ENCODE peak calls at places on chromosomes 2 and 18, in six cellular contexts. X is right cardiac atrium; Q is glutamatergic neuron; I is dorsolateral prefrontal cortex; Z is stimulated activated naive CD8-positive, alpha-beta T cell treated with anti-CD3 and anti-CD28 coated beads, Interleukin-15, Interleukin-2, amounts not matched to agents 100 U/mL and 50 U/mL, for 24 hours; H is naive thymus-derived CD8-positive, alpha-beta T cell. W is an unnamed sample.

GRCh38 chr2:236464140-236464539 is 105.5 kb upstream of the ACKR3 start:
- DNase-seq in X (no peak), I (no peak), H (no peak), Q (no peak), Z (no peak), W (no peak)

GRCh38 chr2:45852450-45853150 is 201.1 kb downstream of the PRKCE start:
- DNase-seq in H (no peak), Z (no peak), Q (no peak), I (no peak), X (no peak), W (no peak)

GRCh38 chr18:10284571-10285282 is 169.7 kb upstream of the APCDD1 start:
- DNase-seq in X (no peak), Z (no peak), H (no peak), Q (no peak), I (no peak), W (no peak)

GRCh38 chr2:201235865-201236811 is 24.2 kb upstream of the CASP8 start:
- DNase-seq in I (no peak), Z (peak), X (peak), H (peak), Q (peak), W (peak)

GRCh38 chr2:141195087-141195486 is 935.7 kb downstream of the LRP1B start:
- DNase-seq in I (no peak), Q (no peak), Z (no peak), X (no peak), H (no peak), W (no peak)

GRCh38 chr2:189072036-189072435 is 97.9 kb downstream of the COL3A1 start:
- DNase-seq in X (no peak), Q (no peak), H (no peak), Z (no peak), I (no peak), W (no peak)

GRCh38 chr18:3689091-3689490 is 239.1 kb downstream of the TGIF1 start:
- DNase-seq in Q (no peak), X (no peak), H (no peak), Z (no peak), I (no peak), W (no peak)

GRCh38 chr18:32550958-32551357 is 80.3 kb upstream of the GAREM1 start:
- DNase-seq in Z (no peak), Q (peak), H (no peak), X (no peak), I (no peak), W (no peak)

GRCh38 chr2:176285321-176285720 is 16.1 kb downstream of the MTX2 start:
- DNase-seq in H (no peak), X (no peak), I (no peak), Q (no peak), Z (no peak), W (no peak)

GRCh38 chr2:218291934-218292699 is at the start of gene TMBIM1:
- DNase-seq in X (peak), Q (peak), Z (peak), H (peak), I (peak), W (peak)

GRCh38 chr18:6886931-6887330 is 157.4 kb downstream of the ARHGAP28 start:
- DNase-seq in I (no peak), Q (no peak), X (no peak), Z (no peak), H (no peak), W (no peak)

GRCh38 chr2:10211822-10212438 is 89.4 kb downstream of the RRM2 start:
- DNase-seq in H (no peak), Q (no peak), X (no peak), I (no peak), Z (no peak), W (no peak)

GRCh38 chr2:172087780-172088244 is 2.5 kb downstream of the DLX1 start:
- DNase-seq in X (no peak), I (no peak), H (peak), Z (no peak), Q (peak), W (peak)

GRCh38 chr2:205403244-205403845 is 279.0 kb upstream of the NRP2 start:
- DNase-seq in Z (no peak), H (no peak), X (no peak), I (no peak), Q (no peak), W (no peak)

GRCh38 chr2:24489942-24490673 is 946 bp upstream of the NCOA1 start:
- DNase-seq in I (no peak), Z (no peak), H (no peak), Q (no peak), X (no peak), W (peak)

GRCh38 chr2:112048887-112049286 is 6.2 kb upstream of the TMEM87B start:
- DNase-seq in X (no peak), Z (peak), H (peak), I (no peak), Q (no peak), W (no peak)

GRCh38 chr2:182980652-182981051 is 57.6 kb downstream of the NCKAP1 start:
- DNase-seq in H (no peak), Q (no peak), X (no peak), I (no peak), Z (no peak), W (no peak)

GRCh38 chr18:69949538-69949936 is 1.9 kb upstream of the CD226 start:
- DNase-seq in H (no peak), Q (no peak), Z (no peak), I (no peak), X (no peak), W (no peak)

GRCh38 chr2:110099471-110100225 is 16.0 kb downstream of the MALL start:
- DNase-seq in I (no peak), Q (no peak), X (no peak), Z (no peak), H (no peak), W (no peak)

GRCh38 chr2:30165050-30165520 is 18.3 kb downstream of the YPEL5 start:
- DNase-seq in X (no peak), I (peak), Q (peak), H (peak), Z (peak), W (peak)

GRCh38 chr2:234603619-234604018 is 106.7 kb upstream of the ARL4C start:
- DNase-seq in I (no peak), Q (no peak), X (no peak), H (no peak), Z (no peak), W (peak)

GRCh38 chr2:237196866-237197618 is 111.4 kb downstream of the COPS8 start:
- DNase-seq in H (no peak), I (no peak), Q (no peak), X (no peak), Z (no peak), W (peak)

GRCh38 chr18:48338915-48339314 is 70.3 kb downstream of the ZBTB7C start:
- DNase-seq in Q (no peak), H (no peak), X (no peak), Z (no peak), I (no peak), W (no peak)

W was measured in ecto neural progenitor cell.